ENCODE peak calls at places on chromosomes 4 and X, in eight cellular contexts. T is mesothelial cell of epicardium, C is brain microvascular endothelial cell, E is GM23338, O is IMR-90, X is NB4, J is GM12865, Y is coronary artery. M is an unnamed sample.

GRCh38 chr4:188707036-188707435 is 567.8 kb downstream of the TRIML1 start:
- DNase-seq in T (no peak), C (no peak), E (no peak), O (peak), X (no peak), J (no peak), Y (no peak), M (no peak)

GRCh38 chr4:109041463-109041862 is 261.0 kb downstream of the COL25A1 start:
- DNase-seq in T (no peak), C (peak), E (no peak), O (peak), X (no peak), J (no peak), Y (no peak), M (no peak)

GRCh38 chr4:139582044-139582443 is 26.0 kb upstream of the SETD7 start:
- DNase-seq in T (no peak), C (no peak), E (no peak), O (peak), X (no peak), J (no peak), Y (no peak), M (no peak)

GRCh38 chr4:1298461-1298860 is 8.8 kb downstream of the MAEA start:
- DNase-seq in T (no peak), C (no peak), E (no peak), O (no peak), X (no peak), J (no peak), Y (no peak), M (no peak)

GRCh38 chr4:156923525-156923924 is 48.1 kb downstream of the PDGFC start:
- DNase-seq in T (no peak), C (no peak), E (no peak), O (no peak), X (no peak), J (no peak), Y (no peak), M (no peak)

GRCh38 chr4:89939994-89940393 is 45.3 kb downstream of the MMRN1 start:
- DNase-seq in T (no peak), C (no peak), E (no peak), O (no peak), X (no peak), J (no peak), Y (no peak), M (no peak)

GRCh38 chr4:76589402-76589801 is 154.4 kb downstream of the SHROOM3 start:
- DNase-seq in T (no peak), C (no peak), E (peak), O (peak), X (no peak), J (no peak), Y (no peak), M (no peak)

GRCh38 chr4:180809439-180809838 is 1433.8 kb upstream of the TENM3 start:
- DNase-seq in T (no peak), C (no peak), E (no peak), O (peak), X (no peak), J (peak), Y (no peak), M (no peak)

GRCh38 chr4:112910109-112910736 is 139.2 kb upstream of the ANK2 start:
- DNase-seq in T (no peak), C (peak), E (no peak), O (peak), X (no peak), J (no peak), Y (no peak), M (no peak)

DNA sequence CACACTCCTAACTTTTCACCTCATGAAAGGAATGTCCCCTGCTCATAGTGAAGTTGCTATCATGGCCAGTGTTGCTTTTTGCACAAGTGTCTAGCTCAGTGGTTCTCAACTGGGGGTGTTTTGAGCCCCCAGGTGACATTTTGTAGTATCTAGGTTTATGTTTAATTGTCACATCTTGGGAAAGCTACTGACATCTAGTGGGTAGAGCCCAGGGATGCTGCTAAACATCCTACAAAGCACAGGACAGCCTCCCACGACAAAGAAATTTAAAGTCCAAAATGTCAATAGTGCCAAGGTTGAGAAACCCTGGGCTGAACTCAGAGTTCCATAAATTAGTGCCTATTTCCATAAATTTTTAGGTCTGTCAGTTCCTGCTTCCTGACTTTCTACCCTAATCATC is 70.7 kb upstream of the HCCS start:
- DNase-seq in T (no peak), C (no peak), E (no peak), O (no peak), X (no peak), J (no peak), Y (no peak), M (no peak)
- TF ChIP-seq CTCF in T (no peak), C (peak), E (peak), O (no peak), X (no peak), J (no peak), Y (no peak), M (no peak)

GRCh38 chr4:114386637-114387233 is 211.9 kb upstream of the UGT8 start:
- DNase-seq in T (no peak), C (peak), E (peak), O (peak), X (peak), J (peak), Y (no peak), M (no peak)
- TF ChIP-seq CTCF in T (peak), C (peak), E (peak), O (peak), X (peak), J (peak), Y (peak), M (peak)

DNA sequence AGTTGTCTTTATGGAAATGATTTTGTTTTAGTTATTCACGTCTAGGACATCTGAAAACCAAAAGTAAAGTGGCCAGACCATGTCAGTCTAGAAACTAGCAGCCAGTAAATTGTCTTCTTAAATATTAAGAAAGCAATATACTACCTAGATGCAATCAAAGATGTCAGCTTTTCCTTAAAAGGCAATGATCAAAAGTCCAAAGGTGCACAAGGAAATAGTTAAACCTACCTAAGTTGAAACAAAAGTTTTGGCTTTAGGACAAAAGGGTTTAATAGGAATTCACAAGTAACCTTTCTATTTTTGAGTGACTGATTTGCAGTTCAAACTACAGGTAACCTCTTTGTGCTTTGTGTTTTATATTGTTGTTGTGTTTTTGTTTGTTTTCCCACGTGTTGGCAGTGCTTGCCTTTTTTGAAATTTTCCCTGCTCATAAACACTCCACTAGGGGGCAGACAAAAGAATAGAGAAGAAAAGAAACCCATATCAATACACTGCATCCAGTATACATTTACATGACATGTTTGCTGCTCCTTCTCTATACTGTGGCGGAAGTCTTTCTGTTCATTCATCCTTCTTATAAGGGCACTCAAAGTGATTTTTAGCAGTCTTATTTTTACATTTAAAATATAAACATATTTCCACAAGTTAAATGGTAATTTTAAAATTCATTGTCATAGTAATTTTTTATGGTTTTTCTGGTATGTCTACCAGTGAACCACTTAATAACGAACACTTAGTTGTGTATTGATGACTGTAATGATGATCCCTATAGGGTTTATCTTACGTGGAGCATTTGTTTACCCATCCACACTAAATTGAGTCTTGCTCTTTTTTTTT is 62.7 kb downstream of the GAB1 start:
- DNase-seq in T (no peak), C (no peak), E (peak), O (peak), X (peak), J (peak), Y (no peak), M (no peak)
- TF ChIP-seq CTCF in T (peak), C (peak), E (peak), O (peak), X (peak), J (peak), Y (no peak), M (peak)

DNA sequence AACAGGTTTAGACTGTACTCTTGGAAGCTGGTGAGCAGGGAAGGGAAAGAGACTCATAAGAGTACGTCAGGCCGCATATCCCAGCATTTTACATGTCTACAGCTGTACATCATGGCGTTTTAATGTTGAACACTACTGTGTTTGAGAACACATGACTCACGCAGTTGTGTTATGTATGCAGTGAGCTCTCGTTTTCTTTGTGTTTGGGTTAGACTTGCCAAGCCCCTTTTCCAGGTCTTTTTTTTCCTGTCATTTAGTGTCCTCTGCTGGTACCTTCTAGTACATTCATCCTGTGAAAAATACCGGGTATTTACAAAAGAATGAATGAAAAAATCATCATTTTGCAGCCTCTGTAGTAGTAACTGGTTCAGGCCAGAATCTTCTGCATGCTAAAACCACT is 35.3 kb downstream of the SMS start:
- DNase-seq in T (no peak), C (peak), E (peak), O (peak), X (no peak), J (no peak), Y (no peak), M (no peak)
- TF ChIP-seq CTCF in T (no peak), C (peak), E (peak), O (peak), X (no peak), J (no peak), Y (peak), M (peak)

GRCh38 chrX:151825927-151826471 is 86.7 kb upstream of the MAGEA4 start:
- DNase-seq in T (no peak), C (peak), E (peak), O (peak), X (no peak), J (no peak), Y (no peak), M (no peak)
- TF ChIP-seq CTCF in T (no peak), C (peak), E (no peak), O (no peak), X (no peak), J (no peak), Y (no peak), M (no peak)

DNA sequence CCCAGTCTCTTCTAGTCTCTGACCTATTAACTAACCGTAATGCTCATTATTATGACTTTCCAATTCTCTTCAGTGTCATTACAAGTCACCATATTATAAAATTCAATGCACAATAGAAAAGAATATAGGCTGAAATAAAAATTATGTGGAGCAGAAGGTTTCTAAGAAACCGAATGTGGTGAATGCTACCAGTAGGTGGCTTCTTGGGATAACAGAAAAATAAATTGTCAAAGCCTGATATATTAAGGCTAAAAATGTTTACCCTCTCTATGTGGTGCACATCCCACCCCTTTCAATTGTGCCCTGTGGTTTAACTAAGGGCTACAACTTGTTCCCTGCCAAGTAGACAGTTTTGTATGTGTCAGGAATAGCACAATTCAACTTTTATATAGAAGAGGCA is 624.6 kb upstream of the TECRL start:
- DNase-seq in T (no peak), C (no peak), E (peak), O (no peak), X (no peak), J (no peak), Y (no peak), M (no peak)
- TF ChIP-seq CTCF in T (peak), C (peak), E (peak), O (no peak), X (no peak), J (no peak), Y (no peak), M (peak)

DNA sequence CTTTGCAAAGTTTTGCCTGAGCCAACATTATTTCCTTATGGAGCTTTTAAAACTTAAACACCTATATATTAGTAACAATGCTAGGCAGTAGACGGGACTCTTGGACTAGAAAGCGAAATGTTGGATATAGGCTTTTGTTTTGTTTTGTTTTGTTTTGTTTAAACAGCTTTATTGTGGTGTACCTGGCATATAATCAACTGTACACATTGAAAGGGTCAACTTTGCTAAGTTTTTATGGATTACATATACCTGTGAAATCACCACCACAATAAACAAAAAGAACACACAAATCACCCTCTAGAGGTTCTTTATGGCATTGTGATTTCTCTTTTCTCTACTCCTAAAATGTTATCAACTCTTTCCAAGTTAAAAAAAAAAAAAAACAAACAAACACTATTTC is 184.9 kb upstream of the LNX1 start:
- DNase-seq in T (no peak), C (no peak), E (no peak), O (no peak), X (no peak), J (no peak), Y (no peak), M (no peak)
- TF ChIP-seq CTCF in T (no peak), C (no peak), E (no peak), O (no peak), X (no peak), J (no peak), Y (no peak), M (no peak)

DNA sequence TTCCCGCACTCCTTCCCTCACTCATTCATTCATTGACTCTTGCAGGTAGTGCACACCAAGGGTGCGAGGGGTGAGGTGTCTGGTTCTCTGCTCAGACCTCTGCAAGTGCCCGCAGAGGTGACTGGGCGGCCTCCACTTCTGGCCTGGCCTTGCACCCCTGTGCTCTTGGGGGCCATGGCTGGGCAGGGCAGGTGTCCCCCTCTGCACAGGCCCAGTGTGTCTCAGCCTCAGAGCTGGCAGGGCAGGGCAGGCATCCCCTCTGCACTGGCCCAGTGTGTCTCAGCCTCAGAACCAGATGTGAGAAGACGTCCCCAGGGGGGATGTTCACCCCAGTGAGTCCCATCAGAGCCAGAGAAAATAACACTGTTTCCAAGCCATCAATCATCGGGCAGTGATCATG is 16.8 kb downstream of the CPZ start:
- DNase-seq in T (no peak), C (no peak), E (no peak), O (no peak), X (no peak), J (no peak), Y (no peak), M (no peak)
- TF ChIP-seq CTCF in T (no peak), C (no peak), E (no peak), O (no peak), X (no peak), J (no peak), Y (no peak), M (no peak)

DNA sequence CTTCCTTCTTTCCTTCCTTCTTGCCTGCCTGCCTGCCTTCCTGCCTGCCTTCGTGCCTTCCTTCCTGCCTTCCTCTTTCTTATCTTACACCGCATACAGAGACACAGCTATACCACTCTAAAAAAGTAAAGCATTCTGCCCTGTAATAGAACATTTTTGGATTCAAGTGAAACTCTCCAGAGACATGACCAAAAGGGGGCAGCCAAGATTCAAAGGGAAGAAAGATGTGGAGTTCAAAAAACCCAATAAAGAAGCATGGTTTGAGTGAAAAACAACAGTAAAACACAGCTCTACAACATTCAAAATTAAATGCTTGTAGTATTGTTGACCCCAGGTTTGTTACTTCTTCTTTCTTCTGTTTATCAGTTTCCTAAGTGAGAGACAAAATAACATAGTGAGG is 914.9 kb upstream of the PCDH7 start:
- DNase-seq in T (no peak), C (no peak), E (peak), O (peak), X (peak), J (no peak), Y (no peak), M (no peak)
- TF ChIP-seq CTCF in T (no peak), C (peak), E (peak), O (no peak), X (peak), J (no peak), Y (no peak), M (peak)

GRCh38 chr4:107828315-107828714 is 3.6 kb downstream of the SGMS2 start:
- DNase-seq in T (no peak), C (no peak), E (no peak), O (no peak), X (no peak), J (no peak), Y (no peak), M (no peak)

GRCh38 chr4:107823870-107824366 is 814 bp upstream of the SGMS2 start:
- DNase-seq in T (no peak), C (no peak), E (peak), O (no peak), X (no peak), J (no peak), Y (no peak), M (no peak)

GRCh38 chr4:107826427-107826980 is 1.8 kb downstream of the SGMS2 start:
- DNase-seq in T (no peak), C (no peak), E (no peak), O (no peak), X (no peak), J (no peak), Y (no peak), M (no peak)

GRCh38 chr4:107825072-107825789 is 499 bp downstream of the SGMS2 start:
- DNase-seq in T (peak), C (peak), E (peak), O (peak), X (no peak), J (no peak), Y (no peak), M (peak)

GRCh38 chr4:107824367-107825071 is at the start of gene SGMS2:
- DNase-seq in T (peak), C (peak), E (peak), O (peak), X (peak), J (no peak), Y (peak), M (peak)
- TF ChIP-seq CTCF in T (no peak), C (no peak), E (no peak), O (no peak), X (no peak), J (no peak), Y (no peak), M (no peak)